ENCODE peak calls at places on chromosome 16, in seven cellular contexts. E is IMR-90, R is neuronal stem cell, T is mesendoderm, F is H9, Q is mesenchymal stem cell, K is H1. B is an unnamed sample.

GRCh38 chr16:74462361-74462760 is 41.1 kb upstream of the CLEC18B start:
- DNase-seq in K (no peak), E (no peak), Q (no peak), R (no peak), F (no peak), T (no peak), B (peak; percentile 46)

GRCh38 chr16:3822366-3823045 is 58.0 kb downstream of the CREBBP start:
- DNase-seq in T (no peak), F (no peak), Q (no peak), K (no peak), R (no peak), E (peak; percentile 20), B (peak; percentile 15)

GRCh38 chr16:46796764-46797269 is 34.2 kb downstream of the C16orf87 start:
- DNase-seq in Q (no peak), E (no peak), T (no peak), K (no peak), R (no peak), F (no peak), B (no peak)

GRCh38 chr16:1877804-1878203 is 5.8 kb upstream of the MEIOB start:
- DNase-seq in T (no peak), Q (no peak), F (no peak), R (no peak), E (no peak), K (no peak), B (no peak)

GRCh38 chr16:81499576-81500380 is 55.2 kb downstream of the CMIP start:
- DNase-seq in F (no peak), R (no peak), T (no peak), E (no peak), K (no peak), Q (no peak), B (peak; percentile 9)

GRCh38 chr16:58455750-58456149 is 44.2 kb upstream of the NDRG4 start:
- DNase-seq in K (no peak), R (no peak), F (no peak), T (no peak), E (no peak), Q (no peak), B (no peak)

GRCh38 chr16:26569793-26570192 is 496.9 kb upstream of the C16orf82 start:
- DNase-seq in T (peak; percentile 76), E (no peak), R (peak; percentile 12), F (peak; percentile 63), Q (no peak), K (no peak), B (peak; percentile 38)

GRCh38 chr16:51994597-51994996 is 552.3 kb downstream of the TOX3 start:
- DNase-seq in T (no peak), R (no peak), F (no peak), Q (no peak), E (no peak), K (no peak), B (peak; percentile 54)

GRCh38 chr16:73949574-73950348 is 346.9 kb upstream of the PSMD7 start:
- DNase-seq in F (no peak), Q (peak; percentile 6), R (no peak), K (no peak), T (no peak), E (peak; percentile 83), B (peak; percentile 72)

GRCh38 chr16:30876867-30877266 is 17.0 kb downstream of the BCL7C start:
- DNase-seq in R (no peak), E (no peak), K (no peak), Q (peak; percentile 26), F (no peak), T (peak; percentile 59), B (no peak)

GRCh38 chr16:11245988-11246387 is 10.0 kb downstream of the SOCS1 start:
- DNase-seq in R (no peak), T (no peak), Q (no peak), E (no peak), K (no peak), F (no peak), B (no peak)

GRCh38 chr16:10181196-10182162 is 749 bp downstream of the GRIN2A start:
- DNase-seq in F (peak; percentile 89), R (peak; percentile 80), K (peak; percentile 95), E (peak; percentile 11), Q (peak; percentile 47), T (peak; percentile 89), B (peak; percentile 66)

GRCh38 chr16:52545544-52546262 is 1.2 kb downstream of the TOX3 start:
- DNase-seq in T (peak; percentile 67), F (no peak), Q (no peak), K (peak; percentile 51), R (no peak), E (no peak), B (no peak)

GRCh38 chr16:65834680-65835079 is 531.8 kb upstream of the CDH5 start:
- DNase-seq in R (no peak), F (no peak), E (no peak), Q (no peak), K (no peak), T (no peak), B (no peak)
- H3K4ac ChIP-seq in R (no peak overlapping the region), F (no peak overlapping the region), E (no peak overlapping the region), Q (no peak overlapping the region), K (no peak overlapping the region), T (no peak overlapping the region), B (no peak overlapping the region)

GRCh38 chr16:66511615-66512500 is 38.1 kb downstream of the TK2 start:
- DNase-seq in T (peak; percentile 92), Q (peak; percentile 75), F (peak; percentile 78), R (no peak), K (peak; percentile 64), E (peak; percentile 72), B (peak; percentile 95)

GRCh38 chr16:66512589-66513404 is 37.1 kb downstream of the TK2 start:
- DNase-seq in R (no peak), Q (peak; percentile 41), F (no peak), E (no peak), T (peak; percentile 79), K (no peak), B (peak; percentile 86)

GRCh38 chr16:66510298-66510697 is 39.6 kb downstream of the TK2 start:
- DNase-seq in Q (no peak), T (no peak), E (no peak), F (peak; percentile 27), K (no peak), R (no peak), B (no peak)

GRCh38 chr16:66509576-66509975 is 40.3 kb downstream of the TK2 start:
- DNase-seq in E (no peak), T (no peak), Q (no peak), R (no peak), F (peak; percentile 21), K (no peak), B (no peak)

DNA sequence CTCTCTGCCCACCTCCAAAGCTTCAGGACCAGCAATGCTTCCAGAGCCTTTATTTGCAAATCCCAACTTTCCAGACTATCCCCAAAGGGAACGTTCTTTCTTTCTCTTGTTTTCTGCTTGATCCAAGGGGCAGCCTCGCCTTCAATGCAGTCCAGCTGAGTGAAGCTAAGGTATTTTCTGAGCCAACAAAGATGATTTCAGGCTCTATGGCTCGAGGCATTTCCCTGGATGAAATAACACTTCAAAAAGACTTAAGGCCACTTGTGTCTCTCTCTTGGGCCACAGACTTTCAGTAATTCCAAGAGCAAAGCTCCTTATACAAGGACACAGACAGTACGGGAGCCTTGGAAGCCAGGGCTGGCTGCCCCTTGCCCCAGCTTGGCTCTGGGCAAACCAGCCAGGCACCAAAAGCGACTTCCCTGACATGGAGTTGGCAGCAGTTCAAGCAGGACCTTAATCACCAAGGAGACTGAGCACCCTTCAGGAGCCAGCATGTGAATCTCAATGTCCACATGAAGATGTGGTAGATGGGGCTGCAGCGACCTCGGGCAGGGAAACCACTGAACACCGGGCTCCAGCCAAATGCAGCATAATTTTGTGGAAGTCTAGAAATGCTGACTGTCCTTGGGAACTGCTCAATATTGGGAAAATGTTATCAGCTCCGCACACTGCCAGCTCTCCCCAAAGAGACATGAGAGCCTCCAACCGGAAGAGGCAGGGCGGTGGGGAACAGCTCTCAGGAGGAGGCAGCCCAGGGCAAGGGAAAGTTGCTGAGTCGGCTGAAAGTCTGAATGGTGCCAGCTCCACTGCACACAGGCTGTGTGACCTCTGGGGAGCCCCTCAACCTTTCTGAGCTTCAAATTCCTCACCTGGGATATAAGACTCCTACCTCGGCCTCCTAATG is 39.0 kb downstream of the TK2 start:
- DNase-seq in K (no peak), T (no peak), F (no peak), E (no peak), R (no peak), Q (no peak), B (no peak)
- H3K4ac ChIP-seq in K (no peak overlapping the region), T (no peak overlapping the region), F (no peak overlapping the region), E (peak overlapping the region; percentile 64), R (no peak overlapping the region), Q (no peak overlapping the region), B (no peak overlapping the region)

DNA sequence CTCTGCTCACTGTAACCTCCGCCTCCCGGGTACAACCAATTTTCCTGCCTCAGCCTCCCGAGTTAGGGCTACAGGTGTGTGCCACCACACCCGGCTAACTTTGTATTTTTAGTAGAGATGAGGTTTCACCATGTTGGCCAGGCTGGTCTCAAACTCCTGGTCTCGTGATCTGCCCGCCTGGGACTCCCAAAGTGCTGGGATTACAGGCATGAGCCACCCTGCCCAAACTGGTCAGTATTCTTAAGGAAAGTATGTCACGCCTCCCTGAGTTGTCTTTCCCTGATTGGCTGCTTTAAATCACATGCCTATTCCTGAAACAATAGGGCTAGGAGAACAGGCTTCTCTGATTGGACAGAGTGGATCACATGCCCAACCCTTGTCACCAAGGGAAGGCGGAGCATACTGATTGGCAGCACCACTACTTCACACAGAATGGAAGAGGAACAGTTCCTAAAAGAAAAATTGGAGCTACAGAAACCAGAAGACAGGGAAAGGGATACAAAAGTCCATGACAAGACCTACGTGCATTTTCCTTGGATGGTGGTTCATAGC is 17.6 kb upstream of the CYB5B start:
- DNase-seq in K (no peak), R (no peak), F (peak; percentile 41), T (peak; percentile 81), Q (no peak), E (no peak), B (no peak)
- H3K4ac ChIP-seq in K (no peak overlapping the region), R (no peak overlapping the region), F (no peak overlapping the region), T (no peak overlapping the region), Q (no peak overlapping the region), E (no peak overlapping the region), B (no peak overlapping the region)

GRCh38 chr16:54937673-54938350 is 7.1 kb downstream of the IRX5 start:
- DNase-seq in F (no peak), E (no peak), Q (no peak), K (peak; percentile 54), R (peak; percentile 49), T (no peak), B (peak; percentile 21)
- H3K4ac ChIP-seq in F (no peak overlapping the region), E (no peak overlapping the region), Q (no peak overlapping the region), K (no peak overlapping the region), R (no peak overlapping the region), T (no peak overlapping the region), B (no peak overlapping the region)

GRCh38 chr16:71933913-71934696 is 38.8 kb downstream of the IST1 start:
- DNase-seq in F (no peak), Q (peak; percentile 28), E (peak; percentile 79), R (no peak), T (no peak), K (no peak), B (no peak)
- H3K4ac ChIP-seq in F (no peak overlapping the region), Q (no peak overlapping the region), E (no peak overlapping the region), R (no peak overlapping the region), T (no peak overlapping the region), K (no peak overlapping the region), B (no peak overlapping the region)